ENCODE peak calls at places on chromosomes 4 and X, in four cellular contexts. O is WTC11, W is glutamatergic neuron, G is tibial nerve. D is an unnamed sample.

GRCh38 chr4:122826596-122827257 is at the start of gene FGF2:
- DNase-seq in W (peak; percentile 54), G (peak; percentile 54), O (peak; percentile 78), D (peak; percentile 80)

GRCh38 chrX:70262952-70263567 is 3.1 kb upstream of the P2RY4 start:
- DNase-seq in G (no peak), O (peak; percentile 74), W (peak; percentile 60), D (peak; percentile 72)

GRCh38 chr4:10237131-10237530 is 120.5 kb upstream of the WDR1 start:
- DNase-seq in O (no peak), W (no peak), G (no peak), D (no peak)

GRCh38 chrX:265502-265901 is 15.7 kb upstream of the PLCXD1 start:
- DNase-seq in O (peak; percentile 5), G (no peak), W (no peak), D (peak; percentile 43)

GRCh38 chrX:39152106-39152649 is 350.9 kb downstream of the MID1IP1 start:
- DNase-seq in O (peak; percentile 77), W (peak; percentile 77), G (no peak), D (no peak)

GRCh38 chrX:110241816-110242215 is 76.1 kb downstream of the AMMECR1 start:
- DNase-seq in G (no peak), O (no peak), W (no peak), D (no peak)

GRCh38 chrX:39261446-39262147 is 460.3 kb downstream of the MID1IP1 start:
- DNase-seq in G (peak; percentile 7), O (no peak), W (no peak), D (no peak)

GRCh38 chr4:124631760-124632159 is 80.8 kb downstream of the ANKRD50 start:
- DNase-seq in G (peak; percentile 12), W (no peak), O (no peak), D (no peak)

GRCh38 chr4:6591781-6592180 is 16.8 kb downstream of the MAN2B2 start:
- DNase-seq in G (no peak), W (no peak), O (no peak), D (no peak)

GRCh38 chr4:155419266-155419665 is 42.5 kb upstream of the MAP9 start:
- DNase-seq in G (no peak), O (no peak), W (no peak), D (no peak)

GRCh38 chr4:184313710-184314659 is 96.3 kb upstream of the ENPP6 start:
- DNase-seq in W (no peak), O (no peak), G (peak; percentile 5), D (no peak)

GRCh38 chr4:39908284-39908683 is 69.4 kb downstream of the PDS5A start:
- DNase-seq in G (no peak), W (no peak), O (no peak), D (no peak)

GRCh38 chr4:53453385-53453784 is 75.9 kb downstream of the FIP1L1 start:
- DNase-seq in W (no peak), O (no peak), G (no peak), D (no peak)

GRCh38 chr4:55925235-55925634 is 23.5 kb upstream of the CEP135 start:
- DNase-seq in G (no peak), W (no peak), O (no peak), D (no peak)

GRCh38 chr4:16157609-16158503 is 68.4 kb downstream of the TAPT1 start:
- DNase-seq in O (no peak), G (no peak), W (peak; percentile 45), D (no peak)

GRCh38 chrX:129717902-129718301 is 20.9 kb upstream of the XPNPEP2 start:
- DNase-seq in G (peak; percentile 36), W (no peak), O (no peak), D (no peak)

GRCh38 chr4:133592591-133592990 is 443.5 kb downstream of the PCDH10 start:
- DNase-seq in O (no peak), G (no peak), W (no peak), D (no peak)

GRCh38 chrX:45187731-45188130 is 12.9 kb downstream of the DIPK2B start:
- DNase-seq in O (no peak), W (no peak), G (no peak), D (no peak)

GRCh38 chrX:45445745-45446412 is 245.2 kb upstream of the DIPK2B start:
- DNase-seq in G (no peak), W (no peak), O (no peak), D (no peak)

GRCh38 chr4:106795326-106795725 is 240.8 kb downstream of the DKK2 start:
- DNase-seq in G (no peak), W (no peak), O (no peak), D (no peak)

GRCh38 chrX:37420179-37420578 is 71.0 kb downstream of the PRRG1 start:
- DNase-seq in W (no peak), G (no peak), O (no peak), D (no peak)

GRCh38 chr4:1011022-1011694 is at the start of gene FGFRL1:
- DNase-seq in W (peak; percentile 75), O (peak; percentile 88), G (peak; percentile 83), D (peak; percentile 93)

GRCh38 chr4:88027611-88028608 is 20.5 kb downstream of the PKD2 start:
- DNase-seq in G (no peak), W (no peak), O (no peak), D (no peak)

GRCh38 chr4:87620086-87620485 is 11.8 kb downstream of the DSPP start:
- DNase-seq in G (no peak), W (no peak), O (no peak), D (no peak)

GRCh38 chr4:24527371-24527770 is 57.0 kb downstream of the DHX15 start:
- DNase-seq in W (no peak), O (no peak), G (no peak), D (no peak)

GRCh38 chr4:84995386-84995785 is 28.9 kb upstream of the WDFY3 start:
- DNase-seq in W (no peak), O (no peak), G (no peak), D (no peak)

GRCh38 chr4:142550955-142551354 is 295.1 kb downstream of the INPP4B start:
- DNase-seq in O (no peak), W (no peak), G (no peak), D (no peak)

GRCh38 chr4:167614866-167615265 is 380.6 kb upstream of the SPOCK3 start:
- DNase-seq in O (no peak), G (no peak), W (no peak), D (no peak)

GRCh38 chr4:107058828-107059227 is 22.7 kb upstream of the DKK2 start:
- DNase-seq in O (no peak), W (no peak), G (no peak), D (no peak)

GRCh38 chr4:122921971-122922876 is at the start of gene NUDT6:
- DNase-seq in W (peak; percentile 78), G (peak; percentile 58), O (peak; percentile 75), D (peak; percentile 76)

GRCh38 chr4:98932539-98932938 is 3.6 kb upstream of the EIF4E start:
- DNase-seq in W (no peak), O (no peak), G (no peak), D (no peak)

GRCh38 chr4:143250617-143251016 is 65.9 kb downstream of the USP38 start:
- DNase-seq in G (no peak), O (no peak), W (no peak), D (no peak)

GRCh38 chr4:142703694-142704309 is 142.3 kb downstream of the INPP4B start:
- DNase-seq in G (no peak), W (no peak), O (no peak), D (no peak)

GRCh38 chrX:45767021-45767491 is 566.4 kb upstream of the DIPK2B start:
- DNase-seq in G (no peak), W (no peak), O (no peak), D (no peak)

GRCh38 chrX:71450433-71451106 is 82.3 kb upstream of the OGT start:
- DNase-seq in W (no peak), G (no peak), O (no peak), D (no peak)

DNA sequence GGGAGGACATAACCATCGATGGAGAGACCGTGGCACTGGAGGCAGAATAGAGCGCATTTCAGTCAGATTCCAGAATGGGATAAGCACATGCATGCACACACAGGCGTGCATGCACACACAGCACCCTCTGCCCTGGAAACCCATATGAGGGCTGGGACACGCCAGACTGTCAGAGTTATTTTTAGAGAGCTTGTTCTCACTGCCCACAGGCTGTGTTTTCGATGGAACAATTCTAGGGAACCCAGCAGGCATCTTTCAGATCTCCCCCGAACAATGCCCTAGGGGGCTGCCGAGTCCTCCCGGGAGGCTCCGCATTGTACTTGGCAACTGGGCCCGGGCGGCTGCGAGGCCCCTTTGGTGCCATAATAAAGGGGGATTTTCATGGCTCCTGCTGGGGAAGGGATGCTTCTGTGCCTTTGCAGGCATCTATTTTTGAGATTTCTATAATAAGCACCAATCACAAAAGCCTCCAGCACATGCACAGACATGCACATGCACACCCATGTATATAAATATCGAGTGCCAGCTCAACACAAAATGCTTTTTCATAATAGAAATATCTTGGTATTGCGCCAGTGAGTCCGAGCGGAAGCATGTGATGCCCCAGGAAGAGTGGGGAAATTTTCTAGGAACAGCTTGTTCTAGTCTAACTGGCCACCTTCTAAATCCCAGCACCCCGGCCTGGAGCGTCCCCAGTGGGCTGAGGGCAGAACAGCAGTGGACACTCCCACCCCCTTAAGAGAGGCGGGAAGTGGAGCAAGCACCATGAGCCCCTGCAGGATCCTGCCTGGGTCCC is 88.6 kb downstream of the PHKA2 start:
- DNase-seq in G (peak; percentile 5), W (no peak), O (no peak), D (no peak)
- TF ChIP-seq CTCF in G (peak; percentile 55), W (no peak), O (no peak), D (no peak)

GRCh38 chrX:101708180-101708579 is 48.5 kb upstream of the ARMCX2 start:
- DNase-seq in W (no peak), O (no peak), G (no peak), D (no peak)
- TF ChIP-seq CTCF in W (no peak), O (no peak), G (no peak), D (no peak)

GRCh38 chrX:8738588-8739189 is 6.8 kb upstream of the ANOS1 start:
- DNase-seq in W (peak; percentile 59), G (peak; percentile 60), O (peak; percentile 42), D (no peak)
- TF ChIP-seq CTCF in W (peak; percentile 52), G (peak; percentile 68), O (peak; percentile 38), D (peak; percentile 93)

DNA sequence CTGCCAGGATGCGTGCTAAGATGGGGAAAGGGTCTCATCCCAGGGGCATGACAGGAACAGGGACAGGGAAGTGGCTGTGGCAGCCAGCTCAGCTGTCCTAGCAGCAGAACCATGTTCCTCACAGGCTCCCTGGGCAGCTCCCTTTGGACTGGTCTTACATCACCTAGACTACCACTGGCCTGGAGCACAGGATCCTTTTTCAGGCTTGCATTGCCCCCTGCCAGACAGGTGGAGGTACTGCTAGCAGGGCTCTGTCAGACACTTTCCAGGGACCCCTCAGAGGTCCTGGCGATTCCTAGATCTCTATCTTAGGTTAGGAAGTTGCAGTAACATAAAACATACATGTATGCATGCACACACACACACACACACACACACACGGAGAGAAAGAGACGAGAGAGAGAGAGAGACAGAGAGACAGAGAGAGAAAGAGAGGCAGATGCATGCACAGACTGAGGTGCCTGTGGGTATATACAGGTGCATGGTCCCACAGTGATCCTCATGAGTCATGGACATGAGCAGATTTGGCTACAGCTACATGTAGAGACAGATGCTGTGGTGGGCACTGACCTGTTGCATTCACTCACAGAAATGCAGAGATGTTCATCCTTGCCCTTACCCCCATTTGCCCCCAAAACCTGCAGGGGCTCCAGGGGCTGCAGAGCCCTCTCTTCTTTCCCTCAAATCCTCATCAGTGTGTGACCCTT is 63.6 kb downstream of the STARD8 start:
- DNase-seq in O (peak; percentile 65), W (peak; percentile 42), G (peak; percentile 28), D (no peak)
- TF ChIP-seq CTCF in O (peak; percentile 73), W (peak; percentile 33), G (peak; percentile 21), D (peak; percentile 73)

GRCh38 chr4:139768913-139769312 is 103.3 kb downstream of the MGST2 start:
- DNase-seq in O (no peak), G (no peak), W (no peak), D (no peak)
- TF ChIP-seq CTCF in O (peak; percentile 25), G (no peak), W (peak; percentile 17), D (peak; percentile 50)

GRCh38 chrX:12814434-12814833 is 23.2 kb downstream of the PRPS2 start:
- DNase-seq in W (peak; percentile 43), O (peak; percentile 28), G (peak; percentile 40), D (no peak)
- TF ChIP-seq CTCF in W (peak; percentile 22), O (peak; percentile 28), G (peak; percentile 38), D (peak; percentile 76)

GRCh38 chr4:173301518-173302201 is 32.5 kb downstream of the HMGB2 start:
- DNase-seq in W (no peak), O (no peak), G (no peak), D (no peak)
- TF ChIP-seq CTCF in W (peak; percentile 83), O (peak; percentile 64), G (peak; percentile 54), D (peak; percentile 81)